ENCODE peak calls at places on chromosomes 3 and 15, in eight cellular contexts. M is WTC11, Z is psoas muscle, D is GM06990, Q is PC-3, F is tibial nerve, Y is colonic mucosa, O is neural crest cell. R is an unnamed sample.

GRCh38 chr3:183266454-183266853 is 13.4 kb downstream of the B3GNT5 start:
- DNase-seq in D (no peak), Z (no peak), M (no peak), Y (no peak), F (no peak), Q (no peak), O (no peak), R (no peak)

GRCh38 chr3:69710153-69710977 is 28.9 kb upstream of the MITF start:
- DNase-seq in M (no peak), D (no peak), Y (no peak), Z (no peak), F (no peak), O (no peak), Q (peak), R (no peak)

GRCh38 chr3:149473314-149473990 is 1.0 kb upstream of the TM4SF4 start:
- DNase-seq in F (no peak), M (no peak), O (no peak), Z (peak), D (no peak), Y (peak), Q (peak), R (no peak)

GRCh38 chr3:132556467-132557159 is 40.5 kb upstream of the ACKR4 start:
- DNase-seq in O (no peak), Z (peak), F (peak), Y (no peak), M (no peak), Q (no peak), D (no peak), R (no peak)

GRCh38 chr15:69789648-69790393 is 307.9 kb downstream of the TLE3 start:
- DNase-seq in D (no peak), Q (no peak), M (no peak), F (no peak), Y (no peak), O (no peak), Z (no peak), R (peak)

GRCh38 chr15:100291106-100291505 is 50.7 kb downstream of the ADAMTS17 start:
- DNase-seq in Q (peak), O (no peak), M (no peak), Z (no peak), F (no peak), D (no peak), Y (no peak), R (no peak)

GRCh38 chr3:126317029-126317996 is 39.9 kb downstream of the KLF15 start:
- DNase-seq in D (no peak), F (no peak), Z (no peak), O (no peak), M (no peak), Q (no peak), Y (no peak), R (peak)

GRCh38 chr3:13294442-13295351 is 125.4 kb downstream of the NUP210 start:
- DNase-seq in F (no peak), O (no peak), D (no peak), Z (no peak), M (no peak), Q (no peak), Y (no peak), R (no peak)

GRCh38 chr3:28328188-28329151 is 20.1 kb upstream of the ZCWPW2 start:
- DNase-seq in D (peak), M (no peak), Z (no peak), O (no peak), F (no peak), Q (peak), Y (no peak), R (no peak)

GRCh38 chr3:129561619-129562248 is 18.8 kb downstream of the H1-8 start:
- DNase-seq in D (no peak), O (no peak), M (no peak), Z (no peak), Y (no peak), Q (no peak), F (no peak), R (no peak)

GRCh38 chr15:82966671-82967071 is 14.2 kb upstream of the HOMER2 start:
- DNase-seq in O (no peak), Q (no peak), Y (no peak), D (peak), Z (no peak), F (no peak), M (no peak), R (no peak)

GRCh38 chr3:151580592-151580991 is 119.7 kb upstream of the IGSF10 start:
- DNase-seq in M (no peak), D (no peak), Q (no peak), Z (no peak), O (no peak), F (no peak), Y (no peak), R (no peak)

GRCh38 chr3:151576524-151576923 is 115.7 kb upstream of the IGSF10 start:
- DNase-seq in Y (no peak), D (no peak), Z (no peak), O (no peak), F (no peak), Q (no peak), M (no peak), R (no peak)

GRCh38 chr3:151581046-151581445 is 120.2 kb upstream of the IGSF10 start:
- DNase-seq in Q (no peak), O (no peak), D (no peak), M (no peak), F (no peak), Y (no peak), Z (no peak), R (no peak)

GRCh38 chr3:151579571-151580270 is 118.9 kb upstream of the IGSF10 start:
- DNase-seq in Q (no peak), Z (peak), D (no peak), F (no peak), Y (no peak), O (no peak), M (no peak), R (no peak)

DNA sequence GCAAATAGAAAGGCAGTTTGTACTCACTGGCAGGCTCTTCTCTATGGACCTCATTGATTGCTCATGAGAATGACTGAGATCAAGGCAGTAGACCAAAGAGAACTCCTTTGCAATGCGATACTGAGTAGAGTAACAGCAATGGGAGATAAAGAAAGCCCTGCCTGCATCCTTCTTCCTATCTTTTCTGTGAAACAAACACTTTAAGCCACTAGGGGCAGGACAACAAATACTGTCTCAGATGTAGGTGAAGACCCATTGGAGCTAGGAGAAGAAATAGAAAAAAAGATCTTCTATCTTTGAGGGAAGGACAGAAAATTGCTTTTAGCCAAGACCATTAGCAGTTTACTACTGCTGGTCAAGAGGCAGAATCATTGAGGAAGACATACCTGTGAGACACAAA is 117.6 kb upstream of the IGSF10 start:
- DNase-seq in D (no peak), Z (no peak), O (no peak), Y (no peak), Q (peak), M (no peak), F (no peak), R (no peak)
- TF ChIP-seq CTCF in D (no peak), Z (no peak), O (peak), Y (no peak), Q (peak), M (no peak), F (no peak), R (no peak)

GRCh38 chr15:60514261-60514881 is 35.4 kb upstream of the ICE2 start:
- DNase-seq in Z (no peak), Q (no peak), D (no peak), Y (no peak), F (no peak), M (no peak), O (no peak), R (no peak)
- TF ChIP-seq CTCF in Z (no peak), Q (no peak), D (no peak), Y (no peak), F (no peak), M (no peak), O (no peak), R (no peak)

GRCh38 chr15:65558336-65558735 is 28.1 kb downstream of the HACD3 start:
- DNase-seq in D (no peak), Y (no peak), M (no peak), F (no peak), O (no peak), Z (no peak), Q (no peak), R (no peak)
- TF ChIP-seq CTCF in D (no peak), Y (no peak), M (no peak), F (no peak), O (no peak), Z (no peak), Q (no peak), R (no peak)

DNA sequence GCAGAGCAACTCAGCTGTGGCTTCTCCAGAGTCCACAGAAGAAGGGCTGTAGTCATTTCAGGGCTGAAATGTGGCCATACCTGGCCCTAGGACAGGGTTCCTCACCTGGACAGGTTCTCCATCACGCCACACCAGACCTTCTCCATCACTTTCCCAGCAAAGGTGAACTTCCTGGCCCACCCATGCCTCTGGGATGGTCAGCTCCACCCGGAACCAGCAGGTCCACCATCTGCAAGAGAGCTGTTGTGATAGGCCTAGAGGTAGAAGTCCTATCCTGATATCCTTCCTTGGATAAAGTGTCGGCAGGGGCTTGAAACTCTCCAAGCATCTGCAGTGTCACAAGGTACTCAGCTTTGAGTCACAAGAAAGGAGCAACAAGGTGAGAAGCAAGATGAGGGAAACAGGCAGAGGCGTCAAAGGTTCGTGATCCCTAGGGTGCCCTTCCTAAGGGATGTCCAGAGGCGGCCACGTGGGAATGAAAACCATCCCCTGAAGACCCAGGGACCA is 948 bp downstream of the MAN2C1 start:
- DNase-seq in Y (no peak), F (no peak), Q (no peak), Z (no peak), D (no peak), M (no peak), O (no peak), R (no peak)
- TF ChIP-seq CTCF in Y (no peak), F (peak), Q (no peak), Z (no peak), D (no peak), M (no peak), O (no peak), R (no peak)